ENCODE peak calls at places on chromosomes 1 and 21, in six cellular contexts. L, T, Q, N, C and F are unnamed samples.

GRCh38 chr1:7287013-7287412 is 484.1 kb upstream of the VAMP3 start:
- DNase-seq in L (no peak), T (no peak), Q (no peak), N (no peak), C (no peak), F (no peak)

GRCh38 chr1:99648107-99648506 is 2.2 kb downstream of the PALMD start:
- DNase-seq in L (no peak), T (no peak), Q (no peak), N (no peak), C (no peak), F (peak; percentile 98)

GRCh38 chr1:205088341-205088740 is 4.1 kb upstream of the TMEM81 start:
- DNase-seq in L (no peak), T (no peak), Q (no peak), N (no peak), C (no peak), F (no peak)

GRCh38 chr1:39632491-39633417 is 6.7 kb downstream of the HEYL start:
- DNase-seq in L (no peak), T (no peak), Q (no peak), N (no peak), C (no peak), F (peak; percentile 30)

GRCh38 chr1:201108614-201109013 is 3.6 kb downstream of the CACNA1S start:
- DNase-seq in L (no peak), T (no peak), Q (no peak), N (no peak), C (no peak), F (no peak)

GRCh38 chr21:45378258-45378966 is 26.6 kb upstream of the COL18A1 start:
- DNase-seq in L (peak; percentile 55), T (no peak), Q (no peak), N (no peak), C (no peak), F (peak; percentile 34)

GRCh38 chr1:178232949-178233348 is 139.0 kb downstream of the RASAL2 start:
- DNase-seq in L (no peak), T (no peak), Q (no peak), N (no peak), C (no peak), F (no peak)

GRCh38 chr1:211648980-211649934 is 26.2 kb downstream of the NEK2 start:
- DNase-seq in L (no peak), T (no peak), Q (peak; percentile 60), N (no peak), C (no peak), F (peak; percentile 67)

GRCh38 chr1:194062962-194063361 is 876.5 kb upstream of the B3GALT2 start:
- DNase-seq in L (no peak), T (no peak), Q (no peak), N (no peak), C (no peak), F (peak; percentile 87)

GRCh38 chr1:184633785-184634184 is 120.9 kb downstream of the EDEM3 start:
- DNase-seq in L (no peak), T (no peak), Q (no peak), N (no peak), C (no peak), F (no peak)

GRCh38 chr1:234206651-234207284 is 166.5 kb upstream of the COA6 start:
- DNase-seq in L (no peak), T (peak; percentile 83), Q (no peak), N (no peak), C (no peak), F (no peak)